ENCODE peak calls at places on chromosomes 5 and 9, in five cellular contexts. Q is ovary, Y is sigmoid colon, L is A549, W is uterus. S is an unnamed sample.
A peak's percentile ranks its signal among the peaks of the same experiment; 100 is the strongest.

GRCh38 chr9:8815219-8815618 is 1015.6 kb upstream of the DMAC1 start:
- DNase-seq in L (no peak), W (no peak), Y (no peak), Q (no peak), S (no peak)

GRCh38 chr5:72402959-72403628 is 82.9 kb downstream of the PTCD2 start:
- DNase-seq in L (no peak), W (no peak), Y (no peak), Q (no peak), S (no peak)

GRCh38 chr5:55231029-55231475 is 2.4 kb downstream of the CCNO start:
- DNase-seq in W (no peak), Y (no peak), L (no peak), Q (no peak), S (no peak)

GRCh38 chr9:9003184-9003583 is 1203.6 kb upstream of the DMAC1 start:
- DNase-seq in L (no peak), Q (peak; percentile 13), Y (no peak), W (no peak), S (no peak)

GRCh38 chr5:157535042-157535865 is 40.3 kb downstream of the ADAM19 start:
- DNase-seq in W (peak; percentile 63), L (no peak), Y (no peak), Q (no peak), S (no peak)

GRCh38 chr5:52685621-52686370 is 101.9 kb upstream of the ITGA1 start:
- DNase-seq in Q (no peak), W (no peak), L (no peak), Y (no peak), S (no peak)

GRCh38 chr9:14749738-14750137 is 27.2 kb upstream of the CER1 start:
- DNase-seq in Q (no peak), W (no peak), L (no peak), Y (no peak), S (no peak)

GRCh38 chr9:131875828-131876485 is 136.1 kb upstream of the RAPGEF1 start:
- DNase-seq in Y (no peak), W (no peak), L (no peak), Q (no peak), S (peak; percentile 65)

GRCh38 chr5:6712136-6712581 is 1.1 kb upstream of the TENT4A start:
- DNase-seq in W (peak; percentile 50), L (peak; percentile 49), Y (peak; percentile 80), Q (peak; percentile 29), S (peak; percentile 64)

GRCh38 chr9:105331755-105332154 is 87.3 kb downstream of the SLC44A1 start:
- DNase-seq in L (no peak), W (no peak), Y (no peak), Q (no peak), S (no peak)

GRCh38 chr9:737400-738120 is 103.9 kb upstream of the DMRT1 start:
- DNase-seq in W (no peak), Q (no peak), Y (no peak), L (no peak), S (no peak)

GRCh38 chr5:9835121-9835770 is 205.1 kb upstream of the TAS2R1 start:
- DNase-seq in Q (no peak), W (no peak), Y (no peak), L (no peak), S (no peak)

GRCh38 chr5:72235725-72236124 is 84.3 kb downstream of the MRPS27 start:
- DNase-seq in Q (no peak), L (no peak), Y (no peak), W (no peak), S (no peak)

GRCh38 chr5:73039082-73039481 is 81.3 kb upstream of the TMEM171 start:
- DNase-seq in Y (no peak), Q (no peak), W (no peak), L (no peak), S (no peak)

GRCh38 chr9:112097712-112098688 is 77.1 kb downstream of the SUSD1 start:
- DNase-seq in Y (no peak), L (peak; percentile 72), Q (peak; percentile 39), W (peak; percentile 53), S (peak; percentile 50)
- TF ChIP-seq POLR2A in Y (no peak), L (no peak), Q (no peak), W (no peak), S (no peak)

GRCh38 chr5:137496919-137497318 is 2.2 kb downstream of the SPOCK1 start:
- DNase-seq in W (no peak), Y (no peak), Q (no peak), L (no peak), S (no peak)

GRCh38 chr5:137497396-137498290 is 1.5 kb downstream of the SPOCK1 start:
- DNase-seq in L (no peak), W (no peak), Y (no peak), Q (no peak), S (no peak)

GRCh38 chr5:137498301-137498735 is 808 bp downstream of the SPOCK1 start:
- DNase-seq in L (peak; percentile 28), W (peak; percentile 24), Q (no peak), Y (no peak), S (no peak)

GRCh38 chr5:137500616-137501225 is 1.6 kb upstream of the SPOCK1 start:
- DNase-seq in Y (no peak), L (no peak), Q (no peak), W (no peak), S (no peak)

DNA sequence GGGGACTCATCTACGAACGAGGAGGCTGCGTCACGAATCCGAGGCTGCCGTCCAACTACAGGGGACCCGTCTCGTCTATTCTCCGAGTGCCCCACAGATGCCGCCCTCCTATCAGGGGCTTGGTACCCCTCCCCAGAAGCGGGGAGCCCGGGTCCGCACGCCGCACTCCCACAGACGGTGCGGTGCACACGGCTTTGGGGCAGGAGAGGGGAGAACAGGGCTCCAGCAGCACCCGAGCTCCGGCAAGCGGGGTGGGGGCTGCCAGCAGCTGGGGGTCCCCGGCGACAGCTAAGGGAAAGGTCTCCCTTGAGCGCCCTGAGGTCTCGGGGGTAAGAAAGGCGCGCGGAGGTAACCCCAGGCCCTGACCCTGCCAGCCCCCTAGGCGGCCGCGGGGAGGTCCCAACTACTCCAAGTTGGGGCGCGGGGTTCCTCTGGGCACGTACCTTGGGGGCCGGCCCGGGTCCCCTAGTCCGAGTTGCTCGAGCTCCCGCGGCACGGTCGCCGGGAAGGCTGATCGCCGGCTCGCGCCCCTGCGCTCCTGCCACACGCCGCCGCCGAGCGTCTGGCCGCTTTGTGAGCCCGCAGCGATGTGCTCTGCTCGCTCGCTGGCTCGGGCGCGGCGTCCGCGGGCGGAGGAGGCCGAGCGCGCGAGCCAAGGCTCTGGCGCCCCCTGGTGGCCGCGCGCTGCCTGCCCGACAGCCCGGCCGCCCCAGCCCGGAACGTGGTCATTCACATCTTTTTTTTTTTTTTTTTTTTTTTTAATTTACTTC is at the start of gene SPOCK1:
- DNase-seq in Y (peak; percentile 83), L (peak; percentile 80), Q (peak; percentile 16), W (peak; percentile 69), S (peak; percentile 95)
- TF ChIP-seq POLR2A in Y (no peak), L (no peak), Q (no peak), W (peak; percentile 27), S (no peak)

GRCh38 chr5:14153932-14154646 is 10.9 kb downstream of the TRIO start:
- DNase-seq in Y (peak; percentile 93), Q (no peak), L (no peak), W (peak; percentile 79), S (no peak)
- TF ChIP-seq POLR2A in Y (no peak), Q (no peak), L (no peak), W (no peak), S (peak; percentile 24)

GRCh38 chr5:75054110-75054930 is 2.0 kb upstream of the GCNT4 start:
- DNase-seq in W (peak; percentile 25), Y (peak; percentile 74), Q (no peak), L (no peak), S (no peak)

GRCh38 chr5:75052461-75053285 is at the start of gene GCNT4:
- DNase-seq in Y (peak; percentile 72), W (peak; percentile 51), Q (peak; percentile 36), L (peak; percentile 29), S (no peak)

GRCh38 chr5:75055727-75056144 is 3.4 kb upstream of the GCNT4 start:
- DNase-seq in L (no peak), Q (no peak), Y (no peak), W (no peak), S (no peak)

GRCh38 chr5:75051217-75051751 is 1.1 kb downstream of the GCNT4 start:
- DNase-seq in Y (no peak), Q (no peak), L (no peak), W (no peak), S (no peak)

GRCh38 chr5:75053286-75054109 is 1.1 kb upstream of the GCNT4 start:
- DNase-seq in Q (peak; percentile 37), Y (peak; percentile 71), W (peak; percentile 46), L (peak; percentile 40), S (no peak)
- TF ChIP-seq POLR2A in Q (no peak), Y (peak; percentile 22), W (peak; percentile 36), L (no peak), S (peak; percentile 44)

GRCh38 chr5:141326088-141326854 is 4.0 kb upstream of the PCDHGA1 start:
- DNase-seq in L (no peak), Y (peak; percentile 76), W (peak; percentile 58), Q (peak; percentile 55), S (peak; percentile 38)
- TF ChIP-seq POLR2A in L (no peak), Y (no peak), W (no peak), Q (peak; percentile 30), S (no peak)